ENCODE peak calls at places on chromosomes 3 and 15, in ten cellular contexts. X is IMR-90; K is natural killer cell treated with Interleukin-12 subunit alpha and Interleukin-12 subunit beta and Interleukin-15 and Interleukin-18, amount 100 ng/mL, for 72 hours; G is EH; A is NCI-H1417; L is non-pigmented ciliary epithelial cell; P is GM04504; I is upper lobe of right lung; Z is HFF-Myc; C is NCI-H1092 treated with DMSO at 0.1 percent for 48 hours. U is an unnamed sample.

GRCh38 chr3:104298662-104299061 is 1068.0 kb upstream of the ALCAM start:
- DNase-seq in L (no peak), I (no peak), G (no peak), Z (no peak), P (no peak), X (no peak), K (no peak), C (no peak), A (no peak), U (no peak)

GRCh38 chr3:59771760-59772159 is 721.9 kb upstream of the CFAP20DC start:
- DNase-seq in G (peak), P (peak), A (no peak), L (peak), X (peak), K (no peak), Z (no peak), C (no peak), I (no peak), U (no peak)

GRCh38 chr3:10242182-10243065 is 5.8 kb upstream of the TATDN2 start:
- DNase-seq in P (no peak), C (no peak), I (no peak), A (no peak), K (peak), G (peak), L (no peak), Z (no peak), X (peak), U (no peak)

GRCh38 chr3:106826861-106827311 is 550.4 kb upstream of the CCDC54 start:
- DNase-seq in L (no peak), C (no peak), K (no peak), X (no peak), I (no peak), Z (no peak), P (no peak), A (no peak), G (peak), U (no peak)

GRCh38 chr3:14204605-14205284 is 26.1 kb downstream of the LSM3 start:
- DNase-seq in K (no peak), I (no peak), G (peak), P (no peak), L (no peak), A (no peak), X (peak), Z (no peak), C (no peak), U (no peak)

GRCh38 chr3:149128856-149129255 is 582 bp upstream of the HPS3 start:
- DNase-seq in P (no peak), K (no peak), L (no peak), G (peak), I (no peak), X (peak), A (no peak), Z (no peak), C (no peak), U (no peak)

GRCh38 chr3:72488736-72489030 is 359.6 kb downstream of the SHQ1 start:
- DNase-seq in K (no peak), X (peak), A (no peak), C (no peak), Z (no peak), L (no peak), I (no peak), G (peak), P (no peak), U (no peak)

GRCh38 chr15:53354905-53355304 is 404.6 kb downstream of the WDR72 start:
- DNase-seq in X (no peak), I (no peak), A (no peak), C (no peak), K (no peak), P (no peak), Z (no peak), G (no peak), L (no peak), U (no peak)

GRCh38 chr3:58835075-58835474 is 168.5 kb upstream of the FAM3D start:
- DNase-seq in A (no peak), I (no peak), L (peak), C (no peak), X (peak), P (peak), Z (peak), G (peak), K (no peak), U (no peak)

U was measured in NCI-H1436.